ENCODE peak calls at places on chromosomes 6 and 20, in eight cellular contexts. H, V, O, F, W, C, J and S are unnamed samples.
A peak's percentile ranks its signal among the peaks of the same experiment; 100 is the strongest.

GRCh38 chr20:38260025-38260377 is 534 bp downstream of the KIAA1755 start:
- DNase-seq in H (no peak), V (no peak), O (no peak), F (no peak), W (no peak), C (no peak), J (no peak), S (no peak)

GRCh38 chr6:138655828-138656227 is 117.7 kb upstream of the CCDC28A start:
- DNase-seq in H (no peak), V (no peak), O (no peak), F (no peak), W (no peak), C (no peak), J (no peak), S (no peak)

GRCh38 chr6:155237613-155238012 is 26.2 kb upstream of the CLDN20 start:
- DNase-seq in H (no peak), V (no peak), O (no peak), F (no peak), W (no peak), C (no peak), J (no peak), S (no peak)

GRCh38 chr6:112503210-112503609 is 156.1 kb downstream of the RFPL4B start:
- DNase-seq in H (no peak), V (no peak), O (no peak), F (peak; percentile 61), W (no peak), C (no peak), J (no peak), S (no peak)

GRCh38 chr6:168342626-168343025 is 23.0 kb upstream of the DACT2 start:
- DNase-seq in H (no peak), V (no peak), O (no peak), F (no peak), W (no peak), C (no peak), J (no peak), S (no peak)

GRCh38 chr6:17418281-17419188 is 25.1 kb downstream of the CAP2 start:
- DNase-seq in H (no peak), V (no peak), O (no peak), F (peak; percentile 93), W (peak; percentile 53), C (no peak), J (no peak), S (no peak)

GRCh38 chr6:161869491-161869890 is 595.6 kb upstream of the AGPAT4 start:
- DNase-seq in H (no peak), V (no peak), O (no peak), F (no peak), W (no peak), C (no peak), J (no peak), S (no peak)

GRCh38 chr20:420721-421574 is 12.8 kb downstream of the RBCK1 start:
- DNase-seq in H (no peak), V (no peak), O (no peak), F (no peak), W (no peak), C (peak; percentile 65), J (no peak), S (no peak)

GRCh38 chr6:165717732-165718465 is 54.9 kb upstream of the PDE10A start:
- DNase-seq in H (no peak), V (no peak), O (no peak), F (no peak), W (peak; percentile 84), C (no peak), J (no peak), S (no peak)